ENCODE peak calls at places on chromosomes 1 and 21, in ten cellular contexts. E is heart left ventricle, F is AG09309, S is mesendoderm, X is GM12864, U is HFF-Myc, K is cardiac muscle cell, G is esophagus squamous epithelium, A is stomach, O is suprapubic skin. J is an unnamed sample.

GRCh38 chr1:2242814-2243725 is 15.0 kb downstream of the SKI start:
- DNase-seq in E (peak; percentile 69), F (no peak), S (no peak), X (no peak), U (no peak), K (no peak), G (no peak), A (no peak), O (no peak), J (no peak)

GRCh38 chr1:7988576-7988975 is 27.1 kb downstream of the PARK7 start:
- DNase-seq in E (no peak), F (no peak), S (peak; percentile 83), X (no peak), U (no peak), K (no peak), G (no peak), A (no peak), O (no peak), J (no peak)

GRCh38 chr1:199029401-199029800 is 390.6 kb downstream of the PTPRC start:
- DNase-seq in E (no peak), F (no peak), S (no peak), X (no peak), U (no peak), K (peak; percentile 30), G (no peak), A (no peak), O (no peak), J (no peak)

GRCh38 chr1:181002582-181003172 is 20.0 kb downstream of the STX6 start:
- DNase-seq in E (no peak), F (no peak), S (no peak), X (no peak), U (no peak), K (no peak), G (no peak), A (no peak), O (no peak), J (no peak)

GRCh38 chr1:7421471-7422075 is 349.5 kb upstream of the VAMP3 start:
- DNase-seq in E (peak; percentile 51), F (no peak), S (no peak), X (no peak), U (no peak), K (no peak), G (no peak), A (peak; percentile 17), O (peak; percentile 71), J (no peak)

GRCh38 chr1:84174051-84174556 is 30.0 kb downstream of the PRKACB start:
- DNase-seq in E (no peak), F (no peak), S (peak; percentile 92), X (no peak), U (peak; percentile 30), K (peak; percentile 49), G (no peak), A (no peak), O (no peak), J (peak; percentile 76)

GRCh38 chr1:65772607-65773006 is 20.1 kb upstream of the PDE4B start:
- DNase-seq in E (no peak), F (no peak), S (no peak), X (no peak), U (no peak), K (no peak), G (no peak), A (no peak), O (no peak), J (no peak)

GRCh38 chr1:226629210-226629895 is 80.8 kb downstream of the STUM start:
- DNase-seq in E (peak; percentile 41), F (no peak), S (no peak), X (no peak), U (no peak), K (no peak), G (no peak), A (no peak), O (peak; percentile 56), J (no peak)

GRCh38 chr1:160193091-160193819 is 2.9 kb downstream of the CASQ1 start:
- DNase-seq in E (peak; percentile 89), F (peak; percentile 72), S (peak; percentile 96), X (peak; percentile 50), U (peak; percentile 72), K (peak; percentile 90), G (peak; percentile 9), A (peak; percentile 89), O (peak; percentile 88), J (peak; percentile 16)

GRCh38 chr1:31733389-31734219 is 29.8 kb upstream of the COL16A1 start:
- DNase-seq in E (peak; percentile 14), F (no peak), S (no peak), X (no peak), U (no peak), K (no peak), G (no peak), A (no peak), O (no peak), J (no peak)

GRCh38 chr1:16076003-16076870 is 2.8 kb upstream of the FAM131C start:
- DNase-seq in E (no peak), F (peak; percentile 77), S (peak; percentile 54), X (no peak), U (peak; percentile 69), K (peak; percentile 85), G (no peak), A (no peak), O (no peak), J (peak; percentile 62)

GRCh38 chr1:84541679-84542078 is 32.6 kb downstream of the CTBS start:
- DNase-seq in E (no peak), F (no peak), S (no peak), X (no peak), U (no peak), K (no peak), G (no peak), A (no peak), O (no peak), J (no peak)

GRCh38 chr1:177748080-177748801 is 221.6 kb downstream of the SEC16B start:
- DNase-seq in E (no peak), F (no peak), S (no peak), X (no peak), U (no peak), K (no peak), G (no peak), A (no peak), O (no peak), J (no peak)

GRCh38 chr1:166671627-166672026 is 167.6 kb upstream of the POGK start:
- DNase-seq in E (no peak), F (no peak), S (no peak), X (no peak), U (no peak), K (no peak), G (no peak), A (no peak), O (no peak), J (no peak)

GRCh38 chr1:53025034-53025777 is 36.8 kb upstream of the PODN start:
- DNase-seq in E (no peak), F (peak; percentile 42), S (peak; percentile 23), X (no peak), U (peak; percentile 31), K (peak; percentile 83), G (no peak), A (no peak), O (no peak), J (peak; percentile 51)

GRCh38 chr1:229940689-229941088 is 126.3 kb upstream of the GALNT2 start:
- DNase-seq in E (no peak), F (no peak), S (peak; percentile 19), X (no peak), U (no peak), K (peak; percentile 64), G (no peak), A (no peak), O (no peak), J (no peak)

GRCh38 chr1:111271464-111271801 is 19.2 kb upstream of the CHIA start:
- DNase-seq in E (no peak), F (no peak), S (no peak), X (no peak), U (no peak), K (no peak), G (no peak), A (no peak), O (no peak), J (no peak)

GRCh38 chr1:42529724-42530161 is 66.7 kb downstream of the CCDC30 start:
- DNase-seq in E (no peak), F (peak; percentile 25), S (no peak), X (no peak), U (no peak), K (peak; percentile 7), G (no peak), A (no peak), O (no peak), J (peak; percentile 89)

GRCh38 chr1:243730499-243731150 is 119.4 kb downstream of the AKT3 start:
- DNase-seq in E (peak; percentile 70), F (no peak), S (no peak), X (no peak), U (no peak), K (no peak), G (no peak), A (peak; percentile 25), O (peak; percentile 79), J (no peak)

GRCh38 chr1:9652379-9653194 is 1.1 kb downstream of the PIK3CD start:
- DNase-seq in E (peak; percentile 81), F (no peak), S (peak; percentile 13), X (no peak), U (no peak), K (peak; percentile 41), G (no peak), A (peak; percentile 31), O (no peak), J (no peak)
- H3K4me3 ChIP-seq in E (peak overlapping the region; percentile 60), F (peak overlapping the region; percentile 31), S (no peak overlapping the region), X (peak overlapping the region; percentile 90), U (peak overlapping the region; percentile 40), K (peak overlapping the region; percentile 35), G (peak overlapping the region; percentile 51), A (peak overlapping the region; percentile 54), O (peak overlapping the region; percentile 59), J (peak overlapping the region; percentile 41)

GRCh38 chr1:246483204-246483933 is 23.7 kb downstream of the SMYD3 start:
- DNase-seq in E (no peak), F (no peak), S (no peak), X (no peak), U (no peak), K (peak; percentile 12), G (no peak), A (no peak), O (no peak), J (no peak)
- H3K4me3 ChIP-seq in E (peak overlapping the region; percentile 9), F (no peak overlapping the region), S (no peak overlapping the region), X (no peak overlapping the region), U (no peak overlapping the region), K (no peak overlapping the region), G (no peak overlapping the region), A (no peak overlapping the region), O (no peak overlapping the region), J (no peak overlapping the region)

DNA sequence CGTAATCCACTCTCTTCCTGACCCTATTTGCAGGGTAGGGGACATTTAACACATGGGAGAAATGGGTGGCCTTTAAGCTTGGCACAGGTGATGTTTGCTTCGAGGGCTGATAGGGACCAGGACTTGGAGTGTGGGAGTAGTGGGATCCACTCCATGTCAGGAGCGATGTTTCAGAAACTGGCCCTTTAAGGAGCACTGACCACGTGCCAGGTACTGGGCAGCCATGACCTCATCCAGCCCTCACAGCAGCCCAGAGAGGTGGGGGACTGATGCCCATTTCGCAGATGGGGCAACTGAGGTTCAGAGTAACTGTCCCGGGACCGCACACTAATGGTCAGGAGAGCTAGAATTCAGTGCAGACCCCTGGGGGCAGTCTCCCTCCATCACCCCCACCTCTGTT is 11.4 kb downstream of the PADI3 start:
- DNase-seq in E (no peak), F (no peak), S (no peak), X (no peak), U (no peak), K (no peak), G (no peak), A (no peak), O (no peak), J (no peak)
- H3K4me3 ChIP-seq in E (no peak overlapping the region), F (no peak overlapping the region), S (no peak overlapping the region), X (no peak overlapping the region), U (no peak overlapping the region), K (no peak overlapping the region), G (no peak overlapping the region), A (no peak overlapping the region), O (no peak overlapping the region), J (no peak overlapping the region)

GRCh38 chr21:36431252-36431651 is 46.1 kb downstream of the CHAF1B start:
- DNase-seq in E (no peak), F (no peak), S (no peak), X (no peak), U (no peak), K (no peak), G (no peak), A (no peak), O (no peak), J (no peak)
- H3K4me3 ChIP-seq in E (peak overlapping the region; percentile 35), F (no peak overlapping the region), S (no peak overlapping the region), X (no peak overlapping the region), U (no peak overlapping the region), K (no peak overlapping the region), G (no peak overlapping the region), A (no peak overlapping the region), O (no peak overlapping the region), J (peak overlapping the region; percentile 45)

J was measured in epithelial cell of proximal tubule.